ENCODE peak calls at places on chromosomes 5 and 9, in six cellular contexts. A is BE2C, J is heart left ventricle, D is GM23338, Y is cardiac fibroblast, W is choroid plexus epithelial cell. X is an unnamed sample.

GRCh38 chr5:1312993-1313833 is 18.3 kb upstream of the TERT start:
- DNase-seq in W (no peak), Y (no peak), D (no peak), A (peak), J (no peak), X (peak)

GRCh38 chr5:140576776-140577201 is 12.2 kb downstream of the SLC35A4 start:
- DNase-seq in J (no peak), W (peak), D (no peak), Y (peak), A (no peak), X (no peak)

GRCh38 chr5:132261881-132262845 is 4.7 kb downstream of the PDLIM4 start:
- DNase-seq in D (no peak), J (no peak), A (no peak), W (no peak), Y (no peak), X (no peak)

GRCh38 chr9:34573599-34574325 is 15.8 kb downstream of the CNTFR start:
- DNase-seq in A (no peak), Y (no peak), J (no peak), D (peak), W (no peak), X (peak)

GRCh38 chr5:130912088-130912487 is 253.0 kb downstream of the HINT1 start:
- DNase-seq in J (no peak), W (peak), D (peak), A (no peak), Y (peak), X (no peak)

GRCh38 chr5:38265546-38266179 is 7.3 kb downstream of the EGFLAM start:
- DNase-seq in Y (peak), W (peak), A (peak), J (no peak), D (peak), X (peak)

GRCh38 chr5:1551426-1551825 is 27.7 kb upstream of the LPCAT1 start:
- DNase-seq in A (no peak), D (no peak), W (no peak), Y (no peak), J (peak), X (no peak)

GRCh38 chr9:87950765-87951488 is 23.4 kb downstream of the CDK20 start:
- DNase-seq in Y (peak), A (no peak), W (peak), D (peak), J (no peak), X (no peak)

GRCh38 chr5:128472919-128473318 is 65.1 kb downstream of the FBN2 start:
- DNase-seq in J (no peak), A (no peak), W (no peak), Y (no peak), D (no peak), X (no peak)

GRCh38 chr5:178282391-178282790 is 49.8 kb upstream of the PHYKPL start:
- DNase-seq in W (no peak), Y (no peak), A (no peak), D (no peak), J (no peak), X (no peak)

GRCh38 chr9:136694865-136695247 is 7.6 kb upstream of the AGPAT2 start:
- DNase-seq in D (no peak), Y (no peak), A (no peak), W (no peak), J (no peak), X (peak)

GRCh38 chr9:136693135-136693489 is 5.9 kb upstream of the AGPAT2 start:
- DNase-seq in D (no peak), A (no peak), J (no peak), W (no peak), Y (no peak), X (no peak)

GRCh38 chr9:136693490-136694162 is 6.4 kb upstream of the AGPAT2 start:
- DNase-seq in J (no peak), A (no peak), Y (no peak), D (no peak), W (no peak), X (no peak)

GRCh38 chr9:136695435-136695895 is 8.2 kb upstream of the AGPAT2 start:
- DNase-seq in W (no peak), J (no peak), A (no peak), Y (no peak), D (no peak), X (no peak)

DNA sequence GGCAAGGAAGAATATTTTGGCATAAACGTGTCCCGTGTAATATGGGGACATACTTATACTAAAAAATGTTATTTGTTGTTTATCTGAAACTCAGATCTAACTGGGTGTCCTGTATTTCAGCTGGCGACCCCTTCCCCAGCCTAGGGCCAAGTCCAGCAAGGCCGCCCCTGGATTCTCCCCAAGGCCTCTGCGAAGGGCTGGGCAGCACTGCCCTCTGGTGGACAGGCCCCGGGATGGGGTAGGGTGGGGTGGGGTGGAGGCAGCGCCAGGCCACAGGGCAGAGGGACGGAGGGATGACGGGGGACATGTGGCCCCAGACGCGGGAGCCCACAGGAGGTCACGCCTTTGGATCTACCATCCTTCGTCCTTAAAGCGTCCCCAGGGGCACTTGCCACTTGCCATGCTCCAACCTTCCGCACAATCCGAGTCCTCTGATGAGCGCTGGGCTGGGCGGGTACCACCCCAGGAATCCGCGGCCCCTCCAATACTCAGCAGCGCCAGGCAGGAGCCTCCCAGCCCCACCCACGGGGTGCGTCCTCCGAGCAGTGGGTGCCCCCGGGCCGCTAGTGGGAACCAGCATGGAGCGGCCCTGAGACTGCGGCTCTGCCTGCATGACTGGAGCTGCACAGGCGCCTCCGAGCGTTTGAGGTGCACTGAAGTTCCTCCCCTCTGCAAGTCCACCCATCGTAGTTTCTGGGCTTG is 7.1 kb upstream of the AGPAT2 start:
- DNase-seq in D (peak), W (peak), A (peak), J (no peak), Y (peak), X (peak)
- TF ChIP-seq CTCF in D (peak), W (peak), A (peak), J (peak), Y (peak), X (peak)

GRCh38 chr9:110192531-110193326 is 15.2 kb downstream of the C9orf152 start:
- DNase-seq in W (peak), J (no peak), A (no peak), Y (peak), D (no peak), X (no peak)

GRCh38 chr9:110202232-110202631 is 5.7 kb downstream of the C9orf152 start:
- DNase-seq in D (no peak), A (no peak), W (no peak), Y (no peak), J (no peak), X (no peak)

GRCh38 chr9:110199643-110200042 is 8.3 kb downstream of the C9orf152 start:
- DNase-seq in W (no peak), J (no peak), Y (no peak), D (no peak), A (no peak), X (no peak)

GRCh38 chr9:110198357-110198756 is 9.6 kb downstream of the C9orf152 start:
- DNase-seq in Y (no peak), W (no peak), A (no peak), D (no peak), J (no peak), X (no peak)

DNA sequence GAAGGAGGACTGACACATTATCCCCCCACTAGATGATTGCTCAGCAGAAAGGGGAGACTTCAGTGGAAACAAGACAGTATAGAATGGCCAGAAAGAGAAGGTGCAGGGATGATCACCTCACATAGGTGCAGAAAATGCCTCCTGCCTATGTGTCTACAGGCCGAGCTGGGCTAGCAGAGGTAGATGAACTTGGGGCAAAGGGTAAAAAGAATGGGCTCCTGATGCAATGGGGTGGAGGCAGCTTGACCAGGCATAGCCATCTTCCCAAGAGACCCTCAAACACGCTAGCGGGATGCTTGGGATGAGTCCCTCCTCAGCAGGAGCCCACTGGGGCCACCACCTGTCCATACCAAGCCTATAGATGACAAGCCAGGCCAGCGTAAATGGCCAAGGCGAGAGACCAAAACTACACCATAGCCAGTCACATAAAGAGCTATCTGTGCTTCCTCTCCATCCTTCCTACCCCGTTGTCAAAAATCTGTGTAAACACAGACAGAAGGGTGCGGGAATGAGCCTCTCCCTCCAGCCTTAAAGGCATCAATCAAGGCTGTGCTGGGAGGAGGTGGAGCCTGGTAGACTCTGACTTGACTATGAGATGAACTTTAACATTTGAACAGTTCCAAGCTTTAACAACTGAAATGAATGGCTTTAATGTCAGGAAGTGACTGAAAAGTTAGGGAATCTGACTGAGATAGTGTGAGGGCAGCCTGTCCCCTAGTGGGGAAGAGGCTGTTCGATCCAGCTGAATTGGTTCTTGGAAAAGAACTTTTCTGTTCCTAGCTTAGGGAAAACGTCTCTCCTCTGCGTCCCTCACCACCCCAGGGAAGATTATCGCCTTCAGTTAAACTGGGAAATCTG is 10.4 kb downstream of the C9orf152 start:
- DNase-seq in A (no peak), Y (peak), J (no peak), W (no peak), D (peak), X (no peak)
- TF ChIP-seq CTCF in A (no peak), Y (peak), J (no peak), W (peak), D (peak), X (no peak)

GRCh38 chr5:134132372-134133212 is 18.1 kb downstream of the TCF7 start:
- DNase-seq in A (peak), Y (no peak), D (peak), W (no peak), J (no peak), X (no peak)
- TF ChIP-seq CTCF in A (no peak), Y (no peak), D (peak), W (peak), J (no peak), X (no peak)

GRCh38 chr9:38263534-38263933 is 129.0 kb upstream of the ALDH1B1 start:
- DNase-seq in Y (peak), D (peak), A (no peak), W (peak), J (no peak), X (no peak)
- TF ChIP-seq CTCF in Y (peak), D (peak), A (peak), W (peak), J (no peak), X (no peak)

GRCh38 chr5:74576941-74577456 is 63.5 kb downstream of the ENC1 start:
- DNase-seq in Y (peak), A (no peak), D (no peak), J (no peak), W (peak), X (no peak)
- TF ChIP-seq CTCF in Y (no peak), A (no peak), D (no peak), J (no peak), W (no peak), X (no peak)